ENCODE peak calls at places on chromosomes 5 and 9, in six cellular contexts. Y, F, V, K, R and H are unnamed samples. For H3K4me1 and H3K27me3, the result is how much of the 10 kb centered on the place peaks cover.

GRCh38 chr5:2288968-2289367 is 406.2 kb upstream of the IRX4 start:
- DNase-seq in Y (no peak), F (no peak), V (no peak), K (no peak), R (no peak), H (no peak)

GRCh38 chr5:151164687-151165392 is 7.3 kb upstream of the ANXA6 start:
- DNase-seq in Y (peak), F (peak), V (peak), K (peak), R (peak), H (peak)

GRCh38 chr5:159826351-159827222 is 89.7 kb upstream of the ADRA1B start:
- DNase-seq in Y (no peak), F (peak), V (peak), K (peak), R (no peak), H (no peak)

GRCh38 chr5:37494756-37495155 is 115.6 kb downstream of the WDR70 start:
- DNase-seq in Y (no peak), F (no peak), V (no peak), K (no peak), R (no peak), H (no peak)

GRCh38 chr5:118195215-118195614 is 793.1 kb downstream of the DTWD2 start:
- DNase-seq in Y (no peak), F (no peak), V (no peak), K (no peak), R (no peak), H (no peak)

GRCh38 chr9:136597141-136597885 is 51.5 kb upstream of the NOTCH1 start:
- DNase-seq in Y (no peak), F (no peak), V (no peak), K (no peak), R (no peak), H (peak)

GRCh38 chr5:531101-531748 is 7.0 kb upstream of the SLC9A3 start:
- DNase-seq in Y (no peak), F (no peak), V (no peak), K (no peak), R (no peak), H (peak)

GRCh38 chr5:32538031-32538547 is 47.3 kb upstream of the SUB1 start:
- DNase-seq in Y (no peak), F (no peak), V (no peak), K (no peak), R (no peak), H (peak)

GRCh38 chr5:38070304-38070703 is 188.1 kb upstream of the EGFLAM start:
- DNase-seq in Y (no peak), F (no peak), V (no peak), K (no peak), R (no peak), H (no peak)

GRCh38 chr9:93569775-93570174 is 6.6 kb upstream of the PHF2 start:
- DNase-seq in Y (no peak), F (no peak), V (no peak), K (no peak), R (no peak), H (no peak)

GRCh38 chr9:20884985-20885593 is 146.4 kb downstream of the HACD4 start:
- DNase-seq in Y (peak), F (peak), V (peak), K (peak), R (peak), H (peak)

GRCh38 chr5:54160329-54160728 is 150.0 kb downstream of the ARL15 start:
- DNase-seq in Y (no peak), F (no peak), V (peak), K (no peak), R (no peak), H (no peak)

GRCh38 chr9:72263572-72263971 is 101.4 kb downstream of the ZFAND5 start:
- DNase-seq in Y (no peak), F (no peak), V (no peak), K (no peak), R (no peak), H (no peak)

GRCh38 chr9:37449877-37450632 is 15.2 kb downstream of the ZBTB5 start:
- DNase-seq in Y (no peak), F (no peak), V (no peak), K (no peak), R (no peak), H (no peak)

GRCh38 chr9:127976498-127976897 is 4.3 kb downstream of the EEIG1 start:
- DNase-seq in Y (no peak), F (no peak), V (no peak), K (peak), R (no peak), H (no peak)

GRCh38 chr5:3384531-3384930 is 211.1 kb upstream of the IRX1 start:
- DNase-seq in Y (no peak), F (no peak), V (no peak), K (no peak), R (no peak), H (no peak)

GRCh38 chr5:93331864-93332263 is 249.2 kb downstream of the NR2F1-AS1 start:
- DNase-seq in Y (no peak), F (no peak), V (no peak), K (no peak), R (no peak), H (no peak)

GRCh38 chr5:139774980-139775654 is 20.5 kb upstream of the PSD2 start:
- DNase-seq in Y (peak), F (no peak), V (peak), K (peak), R (peak), H (peak)

GRCh38 chr9:18189876-18190670 is 283.9 kb upstream of the ADAMTSL1 start:
- DNase-seq in Y (no peak), F (no peak), V (peak), K (no peak), R (no peak), H (no peak)

GRCh38 chr5:77282337-77283027 is 72.0 kb downstream of the PDE8B start:
- DNase-seq in Y (peak), F (no peak), V (peak), K (no peak), R (no peak), H (peak)

GRCh38 chr5:39801306-39801705 is 376.5 kb upstream of the DAB2 start:
- DNase-seq in Y (no peak), F (no peak), V (no peak), K (no peak), R (no peak), H (no peak)

GRCh38 chr5:172509405-172509781 is 55.1 kb upstream of the SH3PXD2B start:
- DNase-seq in Y (peak), F (no peak), V (no peak), K (no peak), R (no peak), H (peak)

GRCh38 chr9:107653263-107653821 is 163.8 kb upstream of the KLF4 start:
- DNase-seq in Y (no peak), F (no peak), V (no peak), K (no peak), R (no peak), H (no peak)

GRCh38 chr5:1502046-1502736 is 21.6 kb downstream of the LPCAT1 start:
- DNase-seq in Y (peak), F (no peak), V (no peak), K (peak), R (no peak), H (peak)

GRCh38 chr5:123882946-123883345 is 371.0 kb downstream of the CSNK1G3 start:
- DNase-seq in Y (no peak), F (no peak), V (no peak), K (no peak), R (no peak), H (no peak)

GRCh38 chr5:132209131-132209530 is 18.5 kb downstream of the P4HA2 start:
- DNase-seq in Y (no peak), F (no peak), V (peak), K (no peak), R (no peak), H (no peak)

GRCh38 chr5:138466900-138467710 is 1.8 kb downstream of the EGR1 start:
- DNase-seq in Y (no peak), F (no peak), V (peak), K (no peak), R (no peak), H (peak)

GRCh38 chr9:113463418-113464285 is at the start of gene RGS3:
- DNase-seq in Y (peak), F (no peak), V (no peak), K (peak), R (no peak), H (peak)

GRCh38 chr5:160083012-160083436 is 36.2 kb downstream of the PWWP2A start:
- DNase-seq in Y (no peak), F (peak), V (peak), K (no peak), R (no peak), H (no peak)

GRCh38 chr9:4982720-4983482 is 2.2 kb upstream of the JAK2 start:
- DNase-seq in Y (no peak), F (no peak), V (no peak), K (no peak), R (no peak), H (no peak)

GRCh38 chr9:137281345-137282116 is 4.0 kb downstream of the TOR4A start:
- DNase-seq in Y (peak), F (no peak), V (no peak), K (no peak), R (no peak), H (no peak)

GRCh38 chr9:97564291-97565175 is 63.1 kb downstream of the TMOD1 start:
- DNase-seq in Y (no peak), F (no peak), V (peak), K (peak), R (peak), H (peak)

GRCh38 chr9:86783884-86784283 is 163.4 kb downstream of the GAS1 start:
- DNase-seq in Y (no peak), F (no peak), V (peak), K (no peak), R (no peak), H (no peak)

GRCh38 chr5:40413747-40414146 is 266.0 kb upstream of the PTGER4 start:
- DNase-seq in Y (no peak), F (no peak), V (peak), K (no peak), R (no peak), H (no peak)

GRCh38 chr9:20066120-20066519 is 277.3 kb upstream of the SLC24A2 start:
- DNase-seq in Y (no peak), F (no peak), V (no peak), K (no peak), R (no peak), H (no peak)

DNA sequence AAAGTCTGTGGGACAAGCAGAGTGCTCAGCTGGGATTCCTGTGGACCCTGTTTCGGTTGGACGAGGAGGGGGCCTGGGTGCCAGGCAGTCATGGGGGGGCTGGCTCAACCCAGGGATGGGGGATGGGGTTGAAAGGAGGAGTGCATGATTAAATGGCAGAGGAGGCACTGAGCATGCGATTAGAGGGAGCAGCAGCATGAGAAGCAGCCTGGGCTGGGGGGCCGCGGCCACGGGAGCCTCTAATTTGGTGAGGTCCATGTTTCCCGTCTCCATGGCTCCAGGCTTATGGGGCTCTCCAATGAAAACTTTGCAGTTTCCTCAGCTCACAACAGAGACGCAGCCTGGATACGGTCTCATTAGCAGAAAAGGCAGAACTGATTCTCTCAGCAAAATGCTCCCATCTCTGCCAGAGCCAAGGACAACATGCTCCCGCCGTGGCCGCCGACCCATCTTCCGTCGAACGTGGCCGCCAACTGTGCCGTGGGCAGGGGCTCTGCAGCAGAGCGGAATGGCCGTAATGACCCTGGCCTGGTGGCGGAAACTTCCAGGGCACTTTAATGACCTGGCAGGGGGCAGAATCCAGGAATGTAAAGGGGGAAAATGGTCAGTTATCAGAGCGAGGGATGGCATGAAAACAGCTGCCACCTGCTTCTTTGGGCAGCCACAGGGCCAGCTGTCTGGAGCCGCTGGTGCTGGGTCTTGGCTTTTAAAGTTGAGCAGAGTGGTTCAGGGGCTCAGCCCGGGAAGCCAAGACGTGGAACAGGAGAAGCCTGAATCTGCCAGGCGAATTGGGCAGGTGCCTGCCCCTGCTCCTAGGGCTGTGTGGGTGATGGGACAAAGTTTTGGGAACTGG is 76.4 kb downstream of the COL5A1 start:
- DNase-seq in Y (no peak), F (no peak), V (no peak), K (peak), R (no peak), H (peak)
- H3K4me1 ChIP-seq in Y (under half), F (under half), V (under half), K (under half), R (under half), H (under half)

DNA sequence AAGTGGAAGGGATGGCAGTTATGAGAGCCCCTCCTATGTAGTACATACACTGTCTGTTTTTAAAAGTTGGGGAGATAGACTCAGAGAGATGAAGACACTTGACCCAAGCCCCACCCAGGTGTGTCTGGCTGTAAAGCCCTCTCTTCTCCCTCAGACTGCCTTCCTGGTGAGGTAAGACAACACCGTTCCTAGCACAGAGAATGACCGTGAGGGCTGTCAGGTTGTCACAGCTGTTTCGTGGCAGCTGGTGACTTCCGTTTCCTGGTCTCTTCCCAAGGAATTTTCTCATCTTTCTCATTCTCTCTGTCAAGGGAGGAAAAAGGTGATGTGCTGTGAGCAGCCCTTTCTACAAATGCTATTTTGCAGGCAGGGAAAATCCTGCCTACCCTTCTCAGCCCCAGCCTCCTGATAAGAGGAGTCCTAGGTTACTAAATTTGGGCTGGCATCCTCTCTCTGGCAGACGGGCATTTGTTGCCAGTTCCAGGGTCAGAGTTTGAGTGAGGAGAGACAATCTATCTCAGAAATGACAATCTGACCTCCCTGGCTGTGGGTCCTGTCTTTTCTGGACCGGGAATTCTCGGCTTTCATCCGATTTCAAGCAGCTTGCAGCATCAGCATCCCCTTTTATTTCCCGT is 263.5 kb upstream of the PANK3 start:
- DNase-seq in Y (no peak), F (no peak), V (no peak), K (no peak), R (no peak), H (no peak)
- H3K27me3 ChIP-seq in Y (under half), F (under half), V (under half), K (under half), R (under half), H (under half)

GRCh38 chr5:169880012-169880673 is 100.2 kb downstream of the INSYN2B start:
- DNase-seq in Y (no peak), F (no peak), V (no peak), K (no peak), R (no peak), H (no peak)
- H3K4me1 ChIP-seq in Y (under half), F (under half), V (under half), K (under half), R (under half), H (under half)

GRCh38 chr9:85631809-85632208 is 109.9 kb downstream of the AGTPBP1 start:
- DNase-seq in Y (no peak), F (no peak), V (no peak), K (no peak), R (no peak), H (no peak)

DNA sequence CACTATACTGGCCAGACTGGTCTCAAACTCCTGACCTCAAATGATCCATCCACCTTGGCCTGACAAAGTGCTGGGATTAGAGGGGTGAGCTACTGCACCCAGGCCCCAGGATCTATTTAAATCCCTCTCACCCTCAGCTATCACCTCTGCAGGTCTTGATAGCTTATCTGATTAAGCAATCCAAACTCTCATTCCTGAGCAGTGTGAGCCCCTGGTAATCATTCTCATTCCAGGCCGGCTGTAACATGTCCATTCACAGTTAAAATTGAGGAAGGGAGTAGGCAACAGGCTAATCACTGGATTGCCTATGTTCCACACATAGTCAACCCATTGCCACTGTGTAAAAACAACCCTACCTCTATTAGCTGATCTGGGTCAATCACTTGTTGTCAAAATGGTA is 111.1 kb downstream of the AGTPBP1 start:
- DNase-seq in Y (no peak), F (no peak), V (no peak), K (no peak), R (no peak), H (no peak)
- H3K27me3 ChIP-seq in Y (under half), F (under half), V (under half), K (under half), R (under half), H (under half)